ENCODE peak calls at places on chromosomes 12 and 14, in seven cellular contexts. I, A, K, Y, C, P and G are unnamed samples.

GRCh38 chr12:53287741-53288216 is 7.6 kb upstream of the PFDN5 start:
- DNase-seq in I (peak), A (peak), K (peak), Y (peak), C (peak), P (peak), G (no peak)

GRCh38 chr12:116525418-116526001 is 33.7 kb upstream of the MAP1LC3B2 start:
- DNase-seq in I (no peak), A (no peak), K (no peak), Y (no peak), C (peak), P (peak), G (no peak)

GRCh38 chr14:33369972-33370371 is 431.3 kb downstream of the NPAS3 start:
- DNase-seq in I (no peak), A (no peak), K (no peak), Y (no peak), C (no peak), P (no peak), G (no peak)

GRCh38 chr14:92649934-92650545 is 98.4 kb downstream of the LGMN start:
- DNase-seq in I (peak), A (no peak), K (peak), Y (no peak), C (peak), P (no peak), G (no peak)

GRCh38 chr14:94542111-94542810 is 19.0 kb upstream of the SERPINA4 start:
- DNase-seq in I (no peak), A (no peak), K (no peak), Y (no peak), C (peak), P (peak), G (no peak)

GRCh38 chr12:79378496-79378895 is 312.3 kb downstream of the PAWR start:
- DNase-seq in I (no peak), A (no peak), K (no peak), Y (no peak), C (no peak), P (no peak), G (no peak)

GRCh38 chr12:95083938-95084337 is 10.5 kb upstream of the NR2C1 start:
- DNase-seq in I (no peak), A (no peak), K (no peak), Y (no peak), C (peak), P (peak), G (no peak)

GRCh38 chr14:61569783-61570182 is 125.5 kb upstream of the HIF1A start:
- DNase-seq in I (peak), A (no peak), K (peak), Y (no peak), C (peak), P (peak), G (no peak)

GRCh38 chr12:48279601-48280000 is 71.1 kb downstream of the ZNF641 start:
- DNase-seq in I (no peak), A (no peak), K (no peak), Y (no peak), C (no peak), P (no peak), G (no peak)

GRCh38 chr12:7141351-7142005 is 11.3 kb downstream of the CLSTN3 start:
- DNase-seq in I (no peak), A (no peak), K (no peak), Y (no peak), C (no peak), P (no peak), G (no peak)

GRCh38 chr14:84857571-84857970 is 672.4 kb upstream of the FLRT2 start:
- DNase-seq in I (no peak), A (no peak), K (no peak), Y (no peak), C (no peak), P (no peak), G (no peak)

GRCh38 chr14:100539319-100539645 is 47.9 kb downstream of the BEGAIN start:
- DNase-seq in I (no peak), A (peak), K (no peak), Y (no peak), C (no peak), P (no peak), G (no peak)

GRCh38 chr12:19841451-19841850 is 402.2 kb downstream of the AEBP2 start:
- DNase-seq in I (no peak), A (no peak), K (no peak), Y (no peak), C (no peak), P (no peak), G (no peak)

GRCh38 chr14:96861568-96862310 is 64.6 kb downstream of the VRK1 start:
- DNase-seq in I (no peak), A (no peak), K (no peak), Y (no peak), C (no peak), P (no peak), G (no peak)

GRCh38 chr12:12466157-12466556 is 96.5 kb downstream of the DUSP16 start:
- DNase-seq in I (no peak), A (peak), K (peak), Y (no peak), C (no peak), P (no peak), G (no peak)

GRCh38 chr14:105974902-105975301 is 448.5 kb downstream of the TMEM121 start:
- DNase-seq in I (no peak), A (peak), K (peak), Y (peak), C (no peak), P (no peak), G (no peak)

GRCh38 chr14:91866061-91866460 is 1.3 kb downstream of the TC2N start:
- DNase-seq in I (no peak), A (no peak), K (no peak), Y (no peak), C (peak), P (no peak), G (no peak)

GRCh38 chr12:27178723-27179398 is 65.2 kb upstream of the STK38L start:
- DNase-seq in I (no peak), A (no peak), K (no peak), Y (no peak), C (peak), P (no peak), G (no peak)

GRCh38 chr12:69987453-69988102 is 162.6 kb downstream of the MYRFL start:
- DNase-seq in I (no peak), A (no peak), K (no peak), Y (no peak), C (peak), P (peak), G (no peak)

GRCh38 chr12:57001448-57001906 is 4.9 kb downstream of the ZBTB39 start:
- DNase-seq in I (no peak), A (peak), K (peak), Y (peak), C (peak), P (peak), G (no peak)

GRCh38 chr12:29640589-29641345 is 143.0 kb downstream of the TMTC1 start:
- DNase-seq in I (no peak), A (no peak), K (no peak), Y (no peak), C (peak), P (peak), G (no peak)

GRCh38 chr12:6182279-6182898 is 17.8 kb upstream of the CD9 start:
- DNase-seq in I (peak), A (no peak), K (no peak), Y (no peak), C (peak), P (peak), G (no peak)

GRCh38 chr14:101071493-101071891 is 168.0 kb upstream of the RTL1 start:
- DNase-seq in I (peak), A (peak), K (no peak), Y (no peak), C (no peak), P (no peak), G (no peak)

GRCh38 chr12:79373896-79374499 is 316.8 kb downstream of the PAWR start:
- DNase-seq in I (no peak), A (no peak), K (no peak), Y (no peak), C (peak), P (peak), G (no peak)